ENCODE peak calls at places on chromosome 13, in five cellular contexts. X is epithelial cell of prostate; G is left kidney; A is AG08395; V is activated naive CD4-positive, alpha-beta T cell treated with Interleukin-2 at 50 U/mL for 16 hours. J is an unnamed sample.

GRCh38 chr13:48123827-48124226 is 28.9 kb upstream of the MED4 start:
- DNase-seq in A (no peak), V (no peak), G (no peak), X (no peak), J (no peak)

GRCh38 chr13:41306271-41307150 is 4.6 kb upstream of the NAA16 start:
- DNase-seq in X (no peak), V (no peak), G (no peak), A (no peak), J (no peak)

GRCh38 chr13:23020246-23020843 is 160.4 kb upstream of the SGCG start:
- DNase-seq in X (no peak), V (peak; percentile 28), G (peak; percentile 86), A (peak; percentile 49), J (peak; percentile 16)

GRCh38 chr13:78022164-78022877 is 103.7 kb upstream of the EDNRB start:
- DNase-seq in X (peak; percentile 27), V (peak; percentile 33), A (peak; percentile 5), G (no peak), J (peak; percentile 34)

GRCh38 chr13:49638416-49639072 is 10.2 kb downstream of the ARL11 start:
- DNase-seq in G (no peak), X (peak; percentile 34), A (no peak), V (no peak), J (no peak)

GRCh38 chr13:73365240-73365639 is 306.4 kb downstream of the KLF5 start:
- DNase-seq in X (no peak), A (no peak), G (peak; percentile 66), V (no peak), J (no peak)

GRCh38 chr13:26618726-26619125 is 61.2 kb downstream of the WASF3 start:
- DNase-seq in G (no peak), X (no peak), A (no peak), V (no peak), J (no peak)

GRCh38 chr13:109233293-109233692 is 553.1 kb downstream of the IRS2 start:
- DNase-seq in X (no peak), G (no peak), A (no peak), V (no peak), J (no peak)

GRCh38 chr13:73708393-73708985 is 425.7 kb downstream of the KLF12 start:
- DNase-seq in A (peak; percentile 67), G (peak; percentile 89), V (peak; percentile 57), X (peak; percentile 33), J (peak; percentile 29)

GRCh38 chr13:80462037-80462436 is 121.1 kb upstream of the SPRY2 start:
- DNase-seq in A (no peak), V (no peak), X (no peak), G (no peak), J (no peak)

GRCh38 chr13:30898721-30899188 is 7.3 kb upstream of the MEDAG start:
- DNase-seq in A (peak; percentile 81), G (peak; percentile 38), V (no peak), X (no peak), J (peak; percentile 6)

GRCh38 chr13:96710166-96710866 is 284.0 kb downstream of the OXGR1 start:
- DNase-seq in V (no peak), X (no peak), A (no peak), G (no peak), J (no peak)

GRCh38 chr13:29438772-29439171 is 156.7 kb downstream of the SLC7A1 start:
- DNase-seq in X (no peak), G (no peak), V (no peak), A (no peak), J (no peak)

GRCh38 chr13:32228330-32229041 is 86.7 kb downstream of the ZAR1L start:
- DNase-seq in V (no peak), X (no peak), A (peak; percentile 6), G (peak; percentile 77), J (no peak)

GRCh38 chr13:84925443-84925842 is 873.8 kb downstream of the SLITRK6 start:
- DNase-seq in G (no peak), V (no peak), A (no peak), X (peak; percentile 39), J (no peak)

GRCh38 chr13:103531278-103531677 is 465.1 kb upstream of the SLC10A2 start:
- DNase-seq in X (no peak), A (no peak), V (no peak), G (no peak), J (no peak)

GRCh38 chr13:80458546-80458945 is 117.6 kb upstream of the SPRY2 start:
- DNase-seq in X (no peak), G (no peak), A (no peak), V (no peak), J (no peak)

GRCh38 chr13:27194895-27195764 is 23.5 kb upstream of the USP12 start:
- DNase-seq in X (peak; percentile 55), A (peak; percentile 95), V (no peak), G (no peak), J (no peak)

GRCh38 chr13:76016799-76017198 is 380.7 kb downstream of the LMO7 start:
- DNase-seq in A (peak; percentile 15), X (no peak), V (no peak), G (no peak), J (peak; percentile 10)

GRCh38 chr13:65540064-65540635 is 1690.0 kb downstream of the PCDH9 start:
- DNase-seq in X (no peak), A (peak; percentile 2), V (no peak), G (no peak), J (no peak)

GRCh38 chr13:37531054-37531453 is 67.5 kb downstream of the POSTN start:
- DNase-seq in V (no peak), A (no peak), X (no peak), G (no peak), J (no peak)

GRCh38 chr13:39415403-39415802 is 187.6 kb downstream of the LHFPL6 start:
- DNase-seq in A (peak; percentile 58), G (peak; percentile 41), V (no peak), X (no peak), J (no peak)

GRCh38 chr13:97986841-97987240 is 33.4 kb downstream of the IPO5 start:
- DNase-seq in G (no peak), V (no peak), A (no peak), X (no peak), J (no peak)